ENCODE peak calls at places on chromosomes 5 and 9, in seven cellular contexts. One of them, this sample, is unnamed.

GRCh38 chr9:107274953-107275422 is 8.1 kb upstream of the RAD23B start:
- DNase-seq in fibroblast of pulmonary artery: peak; percentile 98
- DNase-seq in brain microvascular endothelial cell: peak; percentile 98
- DNase-seq in tibial artery: no peak
- DNase-seq in BE2C: peak; percentile 32
- DNase-seq in HCT116: peak; percentile 46
- DNase-seq in AG09309: peak; percentile 99
- DNase-seq in this sample: peak; percentile 95

GRCh38 chr5:179893076-179893957 is 14.4 kb downstream of the TBC1D9B start:
- DNase-seq in fibroblast of pulmonary artery: no peak
- DNase-seq in tibial artery: no peak
- DNase-seq in AG09309: no peak
- DNase-seq in brain microvascular endothelial cell: no peak
- DNase-seq in HCT116: no peak
- DNase-seq in BE2C: no peak
- DNase-seq in this sample: no peak

GRCh38 chr9:86408121-86408520 is 53.9 kb upstream of the TUT7 start:
- DNase-seq in brain microvascular endothelial cell: no peak
- DNase-seq in tibial artery: no peak
- DNase-seq in HCT116: no peak
- DNase-seq in BE2C: no peak
- DNase-seq in AG09309: no peak
- DNase-seq in fibroblast of pulmonary artery: no peak
- DNase-seq in this sample: no peak

GRCh38 chr5:93620487-93621339 is 37.7 kb downstream of the NR2F1 start:
- DNase-seq in BE2C: peak; percentile 89
- DNase-seq in AG09309: no peak
- DNase-seq in fibroblast of pulmonary artery: peak; percentile 63
- DNase-seq in brain microvascular endothelial cell: peak; percentile 57
- DNase-seq in HCT116: peak; percentile 34
- DNase-seq in tibial artery: peak; percentile 65
- DNase-seq in this sample: no peak

GRCh38 chr5:41637424-41637823 is 127.0 kb upstream of the PLCXD3 start:
- DNase-seq in AG09309: no peak
- DNase-seq in HCT116: no peak
- DNase-seq in BE2C: no peak
- DNase-seq in tibial artery: no peak
- DNase-seq in fibroblast of pulmonary artery: no peak
- DNase-seq in brain microvascular endothelial cell: no peak
- DNase-seq in this sample: no peak

GRCh38 chr5:78519198-78519941 is 129.2 kb downstream of the LHFPL2 start:
- DNase-seq in tibial artery: no peak
- DNase-seq in HCT116: no peak
- DNase-seq in brain microvascular endothelial cell: no peak
- DNase-seq in BE2C: no peak
- DNase-seq in AG09309: no peak
- DNase-seq in fibroblast of pulmonary artery: no peak
- DNase-seq in this sample: no peak

GRCh38 chr5:150670275-150670960 is 9.4 kb downstream of the MYOZ3 start:
- DNase-seq in AG09309: no peak
- DNase-seq in fibroblast of pulmonary artery: no peak
- DNase-seq in BE2C: no peak
- DNase-seq in tibial artery: no peak
- DNase-seq in brain microvascular endothelial cell: no peak
- DNase-seq in HCT116: no peak
- DNase-seq in this sample: no peak

GRCh38 chr9:78348848-78349247 is 51.9 kb downstream of the PSAT1 start:
- DNase-seq in brain microvascular endothelial cell: no peak
- DNase-seq in HCT116: no peak
- DNase-seq in AG09309: no peak
- DNase-seq in tibial artery: no peak
- DNase-seq in fibroblast of pulmonary artery: no peak
- DNase-seq in BE2C: no peak
- DNase-seq in this sample: no peak

GRCh38 chr5:143673676-143674468 is 138.1 kb upstream of the HMHB1 start:
- DNase-seq in BE2C: no peak
- DNase-seq in brain microvascular endothelial cell: no peak
- DNase-seq in tibial artery: no peak
- DNase-seq in AG09309: no peak
- DNase-seq in HCT116: no peak
- DNase-seq in fibroblast of pulmonary artery: no peak
- DNase-seq in this sample: no peak

GRCh38 chr9:137664676-137665075 is 45.9 kb downstream of the EHMT1 start:
- DNase-seq in fibroblast of pulmonary artery: no peak
- DNase-seq in AG09309: no peak
- DNase-seq in HCT116: no peak
- DNase-seq in brain microvascular endothelial cell: no peak
- DNase-seq in tibial artery: no peak
- DNase-seq in BE2C: no peak
- DNase-seq in this sample: no peak

GRCh38 chr9:106896695-106897094 is 33.7 kb downstream of the ZNF462 start:
- DNase-seq in AG09309: no peak
- DNase-seq in HCT116: no peak
- DNase-seq in tibial artery: no peak
- DNase-seq in fibroblast of pulmonary artery: no peak
- DNase-seq in brain microvascular endothelial cell: no peak
- DNase-seq in BE2C: no peak
- DNase-seq in this sample: no peak

GRCh38 chr5:73955447-73955846 is 329.5 kb downstream of the ARHGEF28 start:
- DNase-seq in AG09309: no peak
- DNase-seq in BE2C: peak; percentile 13
- DNase-seq in fibroblast of pulmonary artery: no peak
- DNase-seq in tibial artery: no peak
- DNase-seq in HCT116: no peak
- DNase-seq in brain microvascular endothelial cell: no peak
- DNase-seq in this sample: no peak

GRCh38 chr5:119291056-119291455 is 64.8 kb upstream of the TNFAIP8 start:
- DNase-seq in tibial artery: no peak
- DNase-seq in fibroblast of pulmonary artery: no peak
- DNase-seq in HCT116: no peak
- DNase-seq in BE2C: no peak
- DNase-seq in AG09309: no peak
- DNase-seq in brain microvascular endothelial cell: no peak
- DNase-seq in this sample: no peak

GRCh38 chr9:28539432-28539831 is 966.2 kb upstream of the C9orf72 start:
- DNase-seq in tibial artery: no peak
- DNase-seq in brain microvascular endothelial cell: no peak
- DNase-seq in BE2C: no peak
- DNase-seq in AG09309: no peak
- DNase-seq in HCT116: no peak
- DNase-seq in fibroblast of pulmonary artery: no peak
- DNase-seq in this sample: no peak

GRCh38 chr5:99715921-99716320 is 787.1 kb upstream of the CHD1 start:
- DNase-seq in AG09309: no peak
- DNase-seq in brain microvascular endothelial cell: no peak
- DNase-seq in BE2C: no peak
- DNase-seq in tibial artery: no peak
- DNase-seq in HCT116: no peak
- DNase-seq in fibroblast of pulmonary artery: no peak
- DNase-seq in this sample: no peak

GRCh38 chr9:114515528-114515927 is 10.3 kb upstream of the WHRN start:
- DNase-seq in brain microvascular endothelial cell: no peak
- DNase-seq in AG09309: no peak
- DNase-seq in BE2C: no peak
- DNase-seq in tibial artery: no peak
- DNase-seq in fibroblast of pulmonary artery: no peak
- DNase-seq in HCT116: no peak
- DNase-seq in this sample: no peak

GRCh38 chr9:93085676-93086075 is 10.3 kb upstream of the CARD19 start:
- DNase-seq in HCT116: no peak
- DNase-seq in AG09309: no peak
- DNase-seq in fibroblast of pulmonary artery: no peak
- DNase-seq in brain microvascular endothelial cell: no peak
- DNase-seq in BE2C: no peak
- DNase-seq in tibial artery: no peak
- DNase-seq in this sample: no peak

GRCh38 chr9:130226112-130226511 is 39.4 kb upstream of the HMCN2 start:
- DNase-seq in BE2C: no peak
- DNase-seq in HCT116: no peak
- DNase-seq in brain microvascular endothelial cell: no peak
- DNase-seq in AG09309: no peak
- DNase-seq in fibroblast of pulmonary artery: no peak
- DNase-seq in tibial artery: no peak
- DNase-seq in this sample: no peak

GRCh38 chr9:94904806-94905205 is 178.3 kb downstream of the AOPEP start:
- DNase-seq in fibroblast of pulmonary artery: no peak
- DNase-seq in tibial artery: no peak
- DNase-seq in brain microvascular endothelial cell: no peak
- DNase-seq in HCT116: no peak
- DNase-seq in BE2C: no peak
- DNase-seq in AG09309: no peak
- DNase-seq in this sample: no peak
- H3K4me3 ChIP-seq in fibroblast of pulmonary artery: no peak overlapping the region
- H3K4me3 ChIP-seq in tibial artery: no peak overlapping the region
- H3K4me3 ChIP-seq in brain microvascular endothelial cell: no peak overlapping the region
- H3K4me3 ChIP-seq in HCT116: no peak overlapping the region
- H3K4me3 ChIP-seq in BE2C: no peak overlapping the region
- H3K4me3 ChIP-seq in AG09309: no peak overlapping the region
- H3K4me3 ChIP-seq in this sample: no peak overlapping the region

GRCh38 chr9:134628354-134628736 is 13.3 kb upstream of the COL5A1 start:
- DNase-seq in HCT116: no peak
- DNase-seq in AG09309: no peak
- DNase-seq in brain microvascular endothelial cell: no peak
- DNase-seq in BE2C: peak; percentile 3
- DNase-seq in tibial artery: no peak
- DNase-seq in fibroblast of pulmonary artery: no peak
- DNase-seq in this sample: no peak

GRCh38 chr9:134629586-134630392 is 11.8 kb upstream of the COL5A1 start:
- DNase-seq in AG09309: no peak
- DNase-seq in BE2C: peak; percentile 5
- DNase-seq in fibroblast of pulmonary artery: no peak
- DNase-seq in HCT116: no peak
- DNase-seq in tibial artery: peak; percentile 11
- DNase-seq in brain microvascular endothelial cell: no peak
- DNase-seq in this sample: no peak

GRCh38 chr9:134630393-134630790 is 11.2 kb upstream of the COL5A1 start:
- DNase-seq in AG09309: no peak
- DNase-seq in fibroblast of pulmonary artery: no peak
- DNase-seq in BE2C: peak; percentile 1
- DNase-seq in tibial artery: no peak
- DNase-seq in HCT116: no peak
- DNase-seq in brain microvascular endothelial cell: no peak
- DNase-seq in this sample: no peak

GRCh38 chr9:134627417-134628353 is 13.9 kb upstream of the COL5A1 start:
- DNase-seq in BE2C: peak; percentile 5
- DNase-seq in HCT116: no peak
- DNase-seq in tibial artery: no peak
- DNase-seq in AG09309: no peak
- DNase-seq in brain microvascular endothelial cell: no peak
- DNase-seq in fibroblast of pulmonary artery: no peak
- DNase-seq in this sample: no peak

GRCh38 chr9:134629061-134629585 is 12.5 kb upstream of the COL5A1 start:
- DNase-seq in BE2C: peak; percentile 2
- DNase-seq in fibroblast of pulmonary artery: no peak
- DNase-seq in HCT116: no peak
- DNase-seq in tibial artery: no peak
- DNase-seq in brain microvascular endothelial cell: no peak
- DNase-seq in AG09309: no peak
- DNase-seq in this sample: no peak
- TF ChIP-seq CTCF in BE2C: no peak
- TF ChIP-seq CTCF in fibroblast of pulmonary artery: no peak
- TF ChIP-seq CTCF in HCT116: no peak
- TF ChIP-seq CTCF in tibial artery: no peak
- TF ChIP-seq CTCF in brain microvascular endothelial cell: no peak
- TF ChIP-seq CTCF in AG09309: no peak
- TF ChIP-seq CTCF in this sample: no peak

DNA sequence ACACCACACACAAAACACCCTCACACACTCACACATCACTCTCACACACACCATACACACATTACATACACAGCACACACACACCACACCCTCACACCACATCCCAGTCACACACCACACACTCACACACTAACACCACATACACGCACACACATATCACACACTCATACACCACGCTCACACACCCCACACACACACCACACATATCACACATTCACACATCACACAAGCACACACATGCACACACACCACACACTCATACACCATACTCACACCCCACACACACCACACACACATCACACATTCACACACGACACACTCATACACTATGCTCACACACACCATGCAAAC is 543 bp upstream of the UBE2QL1 start:
- DNase-seq in brain microvascular endothelial cell: no peak
- DNase-seq in BE2C: no peak
- DNase-seq in HCT116: no peak
- DNase-seq in tibial artery: no peak
- DNase-seq in fibroblast of pulmonary artery: no peak
- DNase-seq in AG09309: no peak
- DNase-seq in this sample: no peak
- H3K4me3 ChIP-seq in brain microvascular endothelial cell: no peak overlapping the region
- H3K4me3 ChIP-seq in BE2C: peak overlapping the region; percentile 26
- H3K4me3 ChIP-seq in HCT116: no peak overlapping the region
- H3K4me3 ChIP-seq in tibial artery: peak overlapping the region; percentile 75
- H3K4me3 ChIP-seq in fibroblast of pulmonary artery: no peak overlapping the region
- H3K4me3 ChIP-seq in AG09309: no peak overlapping the region
- H3K4me3 ChIP-seq in this sample: no peak overlapping the region

DNA sequence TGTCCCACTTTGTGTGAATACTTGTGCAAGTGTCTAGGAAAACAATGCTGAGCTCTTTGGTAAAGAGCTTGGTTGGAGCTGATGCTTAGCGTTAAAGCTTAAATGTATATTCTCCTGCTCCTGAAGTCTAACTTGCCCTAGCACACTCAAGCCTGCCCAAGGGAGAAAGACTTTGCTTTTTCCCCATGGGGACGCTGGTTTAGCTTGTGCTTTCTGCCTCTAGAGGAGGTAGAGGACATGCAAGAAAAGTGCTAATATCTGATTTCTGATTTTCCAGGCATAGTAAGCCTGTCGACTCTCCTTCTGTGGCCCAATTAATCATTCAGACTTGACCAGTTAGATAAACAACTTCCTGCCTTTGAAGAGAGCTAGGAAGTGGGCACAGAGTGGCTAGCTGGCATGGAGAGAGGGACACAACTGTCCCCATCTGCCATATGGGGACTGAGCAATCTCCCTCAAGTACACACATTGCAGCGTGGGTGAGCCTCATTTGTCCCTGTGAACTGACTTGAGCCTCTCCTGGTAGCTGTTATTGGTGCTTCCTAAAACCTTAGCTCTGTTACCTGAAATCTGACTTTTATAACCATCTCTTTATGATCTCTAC is 348.4 kb downstream of the BRINP1 start:
- DNase-seq in AG09309: no peak
- DNase-seq in brain microvascular endothelial cell: no peak
- DNase-seq in BE2C: no peak
- DNase-seq in HCT116: no peak
- DNase-seq in fibroblast of pulmonary artery: no peak
- DNase-seq in tibial artery: no peak
- DNase-seq in this sample: no peak
- TF ChIP-seq CTCF in AG09309: no peak
- TF ChIP-seq CTCF in brain microvascular endothelial cell: no peak
- TF ChIP-seq CTCF in BE2C: no peak
- TF ChIP-seq CTCF in HCT116: no peak
- TF ChIP-seq CTCF in fibroblast of pulmonary artery: no peak
- TF ChIP-seq CTCF in tibial artery: no peak
- TF ChIP-seq CTCF in this sample: no peak

GRCh38 chr9:37026085-37026935 is 7.8 kb downstream of the PAX5 start:
- DNase-seq in fibroblast of pulmonary artery: no peak
- DNase-seq in AG09309: no peak
- DNase-seq in brain microvascular endothelial cell: no peak
- DNase-seq in BE2C: peak; percentile 56
- DNase-seq in tibial artery: no peak
- DNase-seq in HCT116: no peak
- DNase-seq in this sample: no peak
- H3K4me3 ChIP-seq in fibroblast of pulmonary artery: no peak overlapping the region
- H3K4me3 ChIP-seq in AG09309: no peak overlapping the region
- H3K4me3 ChIP-seq in brain microvascular endothelial cell: no peak overlapping the region
- H3K4me3 ChIP-seq in BE2C: peak overlapping the region; percentile 91
- H3K4me3 ChIP-seq in tibial artery: peak overlapping the region; percentile 45
- H3K4me3 ChIP-seq in HCT116: no peak overlapping the region
- H3K4me3 ChIP-seq in this sample: no peak overlapping the region